ENCODE peak calls at places on chromosomes 7 and 10, in ten cellular contexts. A is thoracic aorta; G is fibroblast of mammary gland; U is putamen; L is stomach; C is activated naive CD4-positive, alpha-beta T cell treated with anti-CD3 and anti-CD28 coated beads, Interleukin-2, amount 10 ng/mL, durations not matched to agents 7 days and 5 days; R is right atrium auricular region; Y is CD8-positive, alpha-beta memory T cell; M is skeletal muscle cell; X is IMR-90. W is an unnamed sample.

GRCh38 chr10:124364674-124365073 is 54.0 kb downstream of the OAT start:
- DNase-seq in Y (no peak), M (no peak), G (no peak), A (no peak), X (no peak), C (no peak), R (no peak), L (no peak), U (no peak), W (no peak)

GRCh38 chr7:102875700-102876192 is 37.1 kb upstream of the LRRC17 start:
- DNase-seq in X (peak; percentile 100), L (peak; percentile 27), C (no peak), G (peak; percentile 99), M (peak; percentile 98), A (peak; percentile 28), R (no peak), Y (no peak), U (no peak), W (no peak)

GRCh38 chr10:69512901-69513300 is 60.3 kb downstream of the NEUROG3 start:
- DNase-seq in M (no peak), U (no peak), X (no peak), R (no peak), L (no peak), C (no peak), Y (no peak), A (no peak), G (peak; percentile 21), W (no peak)

GRCh38 chr10:103125323-103126267 is 67.5 kb downstream of the NT5C2 start:
- DNase-seq in Y (no peak), U (no peak), X (peak; percentile 19), A (no peak), C (no peak), G (no peak), R (no peak), M (no peak), L (no peak), W (no peak)

GRCh38 chr10:70331486-70332268 is 47.9 kb upstream of the NPFFR1 start:
- DNase-seq in C (no peak), X (peak; percentile 93), U (no peak), A (peak; percentile 33), R (peak; percentile 66), M (peak; percentile 80), G (peak; percentile 97), L (peak; percentile 35), Y (no peak), W (peak; percentile 25)

GRCh38 chr7:131327049-131327625 is 539 bp upstream of the MKLN1 start:
- DNase-seq in U (peak; percentile 47), R (peak; percentile 67), X (peak; percentile 79), Y (peak; percentile 3), G (peak; percentile 80), A (no peak), L (no peak), C (peak; percentile 48), M (peak; percentile 42), W (no peak)

GRCh38 chr7:157407512-157408257 is 70.9 kb downstream of the DNAJB6 start:
- DNase-seq in A (no peak), C (no peak), U (no peak), L (no peak), Y (no peak), M (no peak), X (no peak), G (no peak), R (no peak), W (no peak)

GRCh38 chr7:52911326-52911725 is 124.1 kb upstream of the POM121L12 start:
- DNase-seq in X (no peak), A (no peak), C (no peak), R (no peak), G (no peak), Y (no peak), L (no peak), U (no peak), M (no peak), W (no peak)

GRCh38 chr10:35594115-35594849 is 10.9 kb upstream of the GJD4 start:
- DNase-seq in M (no peak), X (no peak), A (no peak), L (no peak), G (no peak), C (no peak), R (no peak), Y (no peak), U (no peak), W (no peak)

GRCh38 chr7:63521-64021 is 128.8 kb upstream of the FAM20C start:
- DNase-seq in L (no peak), R (no peak), X (no peak), C (no peak), G (no peak), Y (no peak), U (no peak), M (no peak), A (no peak), W (no peak)

GRCh38 chr7:43570688-43571365 is 12.1 kb upstream of the STK17A start:
- DNase-seq in C (no peak), M (no peak), Y (no peak), R (no peak), A (no peak), X (no peak), G (peak; percentile 57), U (no peak), L (no peak), W (no peak)

GRCh38 chr7:32093415-32094408 is 23.5 kb upstream of the PDE1C start:
- DNase-seq in A (peak; percentile 41), U (no peak), C (no peak), L (peak; percentile 68), R (peak; percentile 89), G (peak; percentile 17), M (peak; percentile 86), X (peak; percentile 82), Y (no peak), W (peak; percentile 82)

GRCh38 chr10:79552143-79552542 is 8.1 kb downstream of the SFTPA2 start:
- DNase-seq in A (no peak), X (no peak), L (no peak), U (no peak), C (no peak), G (no peak), Y (no peak), R (no peak), M (no peak), W (no peak)

GRCh38 chr10:62015994-62016393 is 114.5 kb downstream of the ARID5B start:
- DNase-seq in A (no peak), M (no peak), G (no peak), L (no peak), Y (no peak), U (no peak), R (no peak), C (no peak), X (peak; percentile 55), W (no peak)

GRCh38 chr10:114534480-114535095 is 123.5 kb downstream of the ABLIM1 start:
- DNase-seq in U (no peak), M (no peak), Y (no peak), R (no peak), A (no peak), C (no peak), G (no peak), L (no peak), X (no peak), W (no peak)

GRCh38 chr10:43110318-43111071 is 27.8 kb upstream of the CSGALNACT2 start:
- DNase-seq in L (no peak), C (no peak), X (peak; percentile 57), G (peak; percentile 32), Y (no peak), M (no peak), A (no peak), U (no peak), R (no peak), W (no peak)

W was measured in GOT3.